ENCODE peak calls at places on chromosomes 12 and 14, in five cellular contexts. U is heart left ventricle, O is amygdala, Y is choroid plexus epithelial cell, Z is nephron progenitor cell. S is an unnamed sample.

GRCh38 chr12:110100315-110100970 is 23.7 kb upstream of the IFT81 start:
- DNase-seq in U (no peak), O (peak; percentile 19), Y (peak; percentile 88), Z (peak; percentile 74), S (peak; percentile 81)

GRCh38 chr14:27391331-27391730 is 793.5 kb upstream of the NOVA1 start:
- DNase-seq in U (no peak), O (no peak), Y (no peak), Z (no peak), S (no peak)

GRCh38 chr14:71606064-71606463 is 326.2 kb upstream of the RGS6 start:
- DNase-seq in U (no peak), O (no peak), Y (no peak), Z (no peak), S (no peak)

GRCh38 chr14:77980475-77981321 is 180.8 kb downstream of the ADCK1 start:
- DNase-seq in U (peak; percentile 55), O (no peak), Y (no peak), Z (peak; percentile 49), S (no peak)

GRCh38 chr12:111078731-111079130 is 158.4 kb upstream of the MYL2 start:
- DNase-seq in U (no peak), O (no peak), Y (no peak), Z (no peak), S (no peak)

GRCh38 chr14:51219473-51220448 is 20.3 kb upstream of the TMX1 start:
- DNase-seq in U (no peak), O (no peak), Y (peak; percentile 76), Z (no peak), S (peak; percentile 44)

GRCh38 chr14:94593749-94594431 is 12.7 kb downstream of the SERPINA5 start:
- DNase-seq in U (no peak), O (no peak), Y (peak; percentile 44), Z (no peak), S (no peak)

GRCh38 chr12:87302126-87302732 is 727.0 kb downstream of the C12orf50 start:
- DNase-seq in U (no peak), O (no peak), Y (peak; percentile 31), Z (no peak), S (no peak)

GRCh38 chr12:75738486-75738885 is 227.1 kb upstream of the KRR1 start:
- DNase-seq in U (no peak), O (no peak), Y (peak; percentile 31), Z (no peak), S (no peak)

GRCh38 chr12:74689071-74689655 is 151.5 kb downstream of the ATXN7L3B start:
- DNase-seq in U (no peak), O (no peak), Y (peak; percentile 84), Z (no peak), S (no peak)

GRCh38 chr12:93201990-93202389 is 175.7 kb upstream of the NUDT4 start:
- DNase-seq in U (no peak), O (no peak), Y (no peak), Z (no peak), S (no peak)

GRCh38 chr12:42135264-42135814 is 9.3 kb downstream of the GXYLT1 start:
- DNase-seq in U (no peak), O (no peak), Y (peak; percentile 81), Z (no peak), S (no peak)

GRCh38 chr14:93986972-93987371 is 10.1 kb upstream of the CCDC197 start:
- DNase-seq in U (no peak), O (no peak), Y (no peak), Z (peak; percentile 28), S (no peak)

GRCh38 chr12:68939500-68939899 is 6.5 kb upstream of the CPM start:
- DNase-seq in U (no peak), O (no peak), Y (peak; percentile 9), Z (no peak), S (no peak)

GRCh38 chr12:52636592-52637258 is 15.3 kb downstream of the KRT2 start:
- DNase-seq in U (no peak), O (no peak), Y (no peak), Z (no peak), S (no peak)

GRCh38 chr14:68951051-68951797 is 27.9 kb downstream of the ACTN1 start:
- DNase-seq in U (peak; percentile 86), O (no peak), Y (peak; percentile 88), Z (no peak), S (peak; percentile 87)

GRCh38 chr12:25347716-25348261 is 97.1 kb upstream of the KRAS start:
- DNase-seq in U (no peak), O (no peak), Y (peak; percentile 4), Z (no peak), S (no peak)

GRCh38 chr12:2739832-2740641 is 54.7 kb upstream of the FKBP4 start:
- DNase-seq in U (no peak), O (no peak), Y (peak; percentile 60), Z (peak; percentile 21), S (no peak)

S was measured in tibial nerve.